ENCODE peak calls at places on chromosomes 12 and 14, in five cellular contexts. K is IMR-90, D is neuronal stem cell, S is H9, P is H1. C is an unnamed sample.

GRCh38 chr12:92007787-92008186 is 137.9 kb downstream of the BTG1 start:
- DNase-seq in K (no peak), S (peak), D (no peak), P (no peak), C (no peak)

GRCh38 chr12:3273409-3273853 is 196.3 kb downstream of the TSPAN9 start:
- DNase-seq in S (no peak), P (no peak), D (no peak), K (peak), C (no peak)

GRCh38 chr14:65750906-65751305 is 338.4 kb downstream of the FUT8 start:
- DNase-seq in P (no peak), D (no peak), S (no peak), K (no peak), C (peak)

GRCh38 chr14:51860836-51861583 is 598 bp downstream of the GNG2 start:
- DNase-seq in S (no peak), K (peak), D (no peak), P (no peak), C (peak)

GRCh38 chr12:45695035-45695434 is 34.5 kb upstream of the ARID2 start:
- DNase-seq in P (no peak), K (peak), D (no peak), S (no peak), C (no peak)

GRCh38 chr12:97609957-97610356 is 147.4 kb downstream of the RMST start:
- DNase-seq in S (no peak), K (no peak), P (no peak), D (no peak), C (peak)

GRCh38 chr14:64848239-64848638 is 31.5 kb downstream of the SPTB start:
- DNase-seq in P (no peak), S (no peak), K (no peak), D (no peak), C (no peak)

GRCh38 chr12:120328228-120328627 is 649 bp upstream of the PLA2G1B start:
- DNase-seq in K (no peak), D (no peak), S (no peak), P (no peak), C (no peak)

GRCh38 chr12:100554608-100555077 is 18.8 kb upstream of the GAS2L3 start:
- DNase-seq in P (no peak), S (peak), D (peak), K (peak), C (peak)

GRCh38 chr12:34295366-34296142 is 273.3 kb downstream of the ALG10 start:
- DNase-seq in P (no peak), D (no peak), S (no peak), K (no peak), C (no peak)

GRCh38 chr12:100234591-100235304 is 32.1 kb downstream of the DEPDC4 start:
- DNase-seq in P (no peak), S (no peak), D (no peak), K (peak), C (peak)

GRCh38 chr12:38527631-38528030 is 211.1 kb downstream of the ALG10B start:
- DNase-seq in S (no peak), P (no peak), K (no peak), D (no peak), C (no peak)

GRCh38 chr14:32933943-32934890 is 4.5 kb upstream of the NPAS3 start:
- DNase-seq in D (peak), S (peak), K (no peak), P (no peak), C (peak)

GRCh38 chr12:9124346-9125031 is 8.8 kb upstream of the A2M start:
- DNase-seq in K (no peak), D (no peak), P (no peak), S (peak), C (no peak)

GRCh38 chr12:74021937-74022336 is 515.7 kb upstream of the ATXN7L3B start:
- DNase-seq in S (peak), K (no peak), P (peak), D (peak), C (peak)

GRCh38 chr12:57213763-57214397 is 2.7 kb upstream of the NXPH4 start:
- DNase-seq in D (no peak), S (no peak), K (no peak), P (no peak), C (no peak)

GRCh38 chr12:55830601-55831406 is 1.4 kb upstream of the DNAJC14 start:
- DNase-seq in K (peak), D (peak), S (peak), P (no peak), C (peak)

GRCh38 chr14:101975231-101975630 is 10.9 kb downstream of the DYNC1H1 start:
- DNase-seq in S (no peak), K (no peak), D (no peak), P (no peak), C (no peak)

GRCh38 chr12:121610239-121611149 is 15.8 kb upstream of the ORAI1 start:
- DNase-seq in K (peak), D (no peak), S (no peak), P (no peak), C (no peak)

GRCh38 chr12:122227341-122227740 is 1.5 kb upstream of the DIABLO start:
- DNase-seq in S (no peak), K (no peak), D (no peak), P (no peak), C (no peak)

GRCh38 chr14:89618309-89618708 is 201.3 kb upstream of the FOXN3 start:
- DNase-seq in P (no peak), S (no peak), K (no peak), D (no peak), C (no peak)

GRCh38 chr12:125185740-125186470 is 120.7 kb downstream of the AACS start:
- DNase-seq in D (peak), S (peak), P (no peak), K (peak), C (peak)

GRCh38 chr12:21169878-21170472 is 39.0 kb downstream of the SLCO1B1 start:
- DNase-seq in P (peak), K (peak), S (peak), D (peak), C (peak)

GRCh38 chr14:88340357-88340756 is 17.3 kb upstream of the KCNK10 start:
- DNase-seq in S (no peak), K (no peak), D (no peak), P (no peak), C (no peak)

GRCh38 chr14:93410021-93410420 is 20.7 kb upstream of the UNC79 start:
- DNase-seq in D (no peak), P (no peak), K (no peak), S (no peak), C (no peak)

GRCh38 chr12:573226-573625 is 90.0 kb downstream of the NINJ2 start:
- DNase-seq in K (no peak), D (no peak), P (no peak), S (no peak), C (no peak)
- H3K9ac ChIP-seq in K (no peak), D (no peak), P (no peak), S (no peak), C (no peak)

DNA sequence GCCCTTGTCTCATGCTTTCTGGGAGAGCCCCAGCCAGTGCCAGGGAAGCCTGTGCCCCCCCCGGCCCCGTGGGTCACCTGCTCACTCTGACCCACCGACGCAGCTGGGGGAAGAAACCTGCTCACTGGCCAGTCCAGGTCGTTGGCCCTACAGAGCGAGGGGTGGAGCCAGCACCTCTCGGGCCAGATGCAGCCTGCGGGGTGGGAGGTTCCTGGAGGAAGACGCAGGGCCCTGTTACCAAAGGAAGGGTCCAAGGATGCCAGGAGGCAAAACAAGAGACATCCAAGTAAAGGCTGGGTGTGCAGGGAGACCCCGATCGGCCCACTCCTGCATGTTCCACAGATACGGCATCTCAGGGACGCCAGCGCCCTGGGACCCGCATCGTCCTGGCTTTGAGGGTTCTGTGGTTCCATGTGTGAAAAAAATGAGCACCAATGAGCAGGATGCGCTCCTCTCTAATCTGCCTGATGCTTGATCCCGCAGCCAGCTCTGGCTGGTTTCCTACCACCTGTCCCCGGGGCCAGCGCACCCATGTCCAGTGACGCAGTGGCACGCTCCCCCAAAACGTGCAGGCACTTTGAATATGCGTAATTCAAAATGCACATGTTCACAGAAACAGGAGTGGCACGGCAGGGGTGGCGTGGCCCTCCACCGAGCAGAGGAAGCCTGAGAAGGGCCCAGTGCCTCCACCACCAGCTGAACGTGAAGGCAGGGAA is 66.0 kb upstream of the GALNT9 start:
- DNase-seq in D (no peak), P (no peak), S (no peak), K (no peak), C (no peak)
- H4K8ac ChIP-seq in D (no peak), P (peak), S (no peak), K (no peak), C (no peak)

DNA sequence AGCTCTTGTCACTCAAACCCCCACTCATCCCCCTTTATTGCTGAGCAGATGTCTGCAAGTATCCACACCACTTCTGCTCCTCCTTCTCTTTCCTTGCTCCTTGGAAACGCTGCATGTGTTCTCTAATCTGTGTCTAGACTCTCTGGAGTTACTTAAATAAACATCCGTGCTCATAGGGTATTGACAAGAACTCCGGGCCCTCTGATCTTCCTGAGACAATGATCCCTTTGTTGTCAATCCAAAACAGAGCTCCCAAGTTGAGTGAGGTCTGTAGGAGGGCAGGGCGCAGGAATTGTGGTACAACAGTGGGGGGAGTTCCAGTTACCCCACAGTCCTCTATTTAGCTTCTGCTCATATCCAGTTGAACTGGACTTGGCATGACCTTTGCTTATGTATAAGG is 489.0 kb downstream of the SNAPC1 start:
- DNase-seq in D (no peak), K (no peak), S (no peak), P (no peak), C (peak)
- H3K9ac ChIP-seq in D (no peak), K (no peak), S (no peak), P (no peak), C (no peak)

DNA sequence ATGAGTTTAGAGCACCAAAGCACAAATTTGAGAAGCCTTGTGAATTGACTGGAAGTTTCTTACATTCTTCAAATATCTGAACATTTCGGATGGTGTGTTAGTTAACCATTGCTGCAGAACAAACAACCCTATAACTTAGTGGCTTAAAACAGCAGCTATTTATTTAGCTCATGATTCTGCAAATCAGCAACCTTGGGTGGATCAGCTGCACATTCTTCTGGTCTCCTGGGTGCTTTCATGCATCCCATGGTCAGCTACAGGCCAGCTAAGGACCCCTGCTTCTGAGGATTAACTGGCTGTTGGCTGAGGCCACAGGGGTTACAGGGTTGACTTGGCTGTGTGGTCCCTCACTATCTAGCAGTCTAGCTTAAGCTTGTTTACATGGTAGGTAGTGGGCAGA is 114.0 kb upstream of the HIF1A start:
- DNase-seq in D (no peak), S (no peak), P (no peak), K (no peak), C (no peak)
- H4K8ac ChIP-seq in D (no peak), S (no peak), P (peak), K (no peak), C (no peak)

DNA sequence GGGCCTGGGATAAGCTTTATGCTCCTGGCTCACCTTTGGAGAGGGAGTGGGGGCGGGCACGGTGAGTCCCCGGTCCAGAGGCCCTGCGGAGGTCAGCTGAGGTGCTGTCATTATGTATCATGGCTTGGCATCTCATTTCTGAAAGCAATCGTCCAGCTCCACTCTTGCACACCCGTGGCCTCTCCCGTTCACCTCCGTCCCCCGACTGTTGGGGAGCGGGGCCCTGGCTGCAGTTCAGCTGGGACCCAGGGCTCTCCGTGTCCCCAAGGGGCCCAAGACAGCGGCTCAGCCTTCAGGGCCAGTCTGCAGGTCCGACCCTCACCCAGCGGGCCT is 10.6 kb downstream of the BMP4 start:
- DNase-seq in K (no peak), S (no peak), D (no peak), P (no peak), C (no peak)
- H3K9ac ChIP-seq in K (no peak), S (no peak), D (peak), P (no peak), C (peak)

DNA sequence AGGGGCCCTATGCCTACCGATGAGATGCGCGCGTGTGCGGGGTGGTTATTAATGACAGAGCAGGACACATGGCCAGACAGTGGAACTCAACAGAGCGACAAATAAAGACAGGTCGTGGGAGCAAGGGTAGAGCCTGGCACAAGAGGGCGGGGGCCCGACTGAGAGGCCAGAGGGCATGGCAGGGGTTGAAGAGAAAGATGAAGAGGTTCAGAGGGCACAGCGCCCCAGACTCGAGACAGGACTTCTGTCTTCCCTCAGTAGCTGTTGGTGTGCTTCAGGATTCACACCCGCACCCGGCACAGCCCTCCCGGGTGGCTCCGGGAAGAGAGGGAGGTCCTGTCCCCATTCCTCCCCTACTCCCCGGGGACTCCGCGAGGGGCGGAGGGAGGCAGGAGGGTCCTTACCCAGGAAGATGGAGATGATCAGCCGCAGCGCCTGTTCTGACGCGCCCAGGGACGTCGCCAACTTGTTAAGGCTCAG is 366 bp downstream of the LPCAT3 start:
- DNase-seq in K (peak), P (no peak), S (no peak), D (no peak), C (no peak)
- H4K8ac ChIP-seq in K (no peak), P (peak), S (no peak), D (no peak), C (no peak)

DNA sequence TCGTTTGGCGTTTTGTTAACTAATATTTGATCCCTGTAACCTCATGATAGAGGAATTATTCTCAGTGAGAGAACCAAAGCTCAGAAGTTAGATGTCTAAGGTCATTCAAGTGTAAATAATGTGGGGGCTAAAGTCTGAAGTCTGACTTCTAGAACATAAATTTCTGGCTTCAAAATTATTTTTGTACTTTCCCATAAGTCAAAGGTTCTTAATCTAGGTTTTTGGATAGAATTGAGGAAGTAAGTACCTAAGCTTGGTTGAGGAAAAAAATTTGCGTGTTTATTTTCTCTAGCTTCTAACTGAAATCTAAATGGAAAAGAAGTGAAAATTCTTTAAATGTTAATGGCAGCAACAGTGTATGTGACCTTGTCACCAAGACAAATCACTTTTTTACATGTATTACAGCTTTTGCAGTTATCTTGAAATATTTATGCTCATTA is 2.3 kb downstream of the LARP4 start:
- DNase-seq in P (no peak), D (no peak), K (no peak), S (no peak), C (no peak)
- H3K9ac ChIP-seq in P (no peak), D (no peak), K (peak), S (no peak), C (peak)

GRCh38 chr12:66493841-66494240 is 185.0 kb downstream of the GRIP1 start:
- DNase-seq in D (no peak), S (no peak), P (no peak), K (no peak), C (no peak)

GRCh38 chr12:66495709-66496108 is 183.2 kb downstream of the GRIP1 start:
- DNase-seq in D (no peak), P (no peak), K (no peak), S (no peak), C (no peak)

GRCh38 chr12:66500094-66500493 is 178.8 kb downstream of the GRIP1 start:
- DNase-seq in D (no peak), K (no peak), P (no peak), S (no peak), C (no peak)

GRCh38 chr12:66496595-66496994 is 182.3 kb downstream of the GRIP1 start:
- DNase-seq in S (peak), K (no peak), D (no peak), P (no peak), C (no peak)

GRCh38 chr12:66497000-66497897 is 181.6 kb downstream of the GRIP1 start:
- DNase-seq in K (no peak), P (peak), S (peak), D (no peak), C (peak)
- H4K8ac ChIP-seq in K (no peak), P (peak), S (no peak), D (no peak), C (no peak)